ENCODE peak calls at places on chromosomes 5 and 9, in seven cellular contexts. M is neural crest cell, Q is NCI-H345, N is astrocyte of the spinal cord, G is mesendoderm, O is Caco-2, T is fibroblast of mammary gland. W is an unnamed sample.

GRCh38 chr9:123389070-123389469 is 33.1 kb downstream of the CRB2 start:
- DNase-seq in G (no peak), O (no peak), Q (no peak), M (no peak), T (no peak), N (no peak), W (no peak)

GRCh38 chr9:16871358-16872151 is 1.1 kb upstream of the BNC2 start:
- DNase-seq in M (peak; percentile 38), G (peak; percentile 74), T (peak; percentile 91), Q (no peak), O (no peak), N (peak; percentile 89), W (no peak)

GRCh38 chr9:93464395-93464794 is 11.0 kb upstream of the FAM120AOS start:
- DNase-seq in N (no peak), Q (no peak), M (no peak), T (no peak), O (no peak), G (no peak), W (peak; percentile 4)

GRCh38 chr5:157708866-157709265 is 22.4 kb upstream of the THG1L start:
- DNase-seq in O (no peak), G (no peak), T (no peak), M (no peak), Q (no peak), N (peak; percentile 48), W (no peak)

GRCh38 chr5:159975462-159976019 is 33.4 kb upstream of the TTC1 start:
- DNase-seq in Q (no peak), G (peak; percentile 60), O (no peak), M (no peak), N (peak; percentile 98), T (peak; percentile 89), W (no peak)

GRCh38 chr5:143249851-143250250 is 153.6 kb downstream of the NR3C1 start:
- DNase-seq in M (no peak), T (no peak), G (no peak), O (no peak), N (no peak), Q (no peak), W (no peak)

GRCh38 chr9:107750741-107751521 is 261.4 kb upstream of the KLF4 start:
- DNase-seq in G (no peak), O (no peak), M (no peak), Q (no peak), T (peak; percentile 100), N (peak; percentile 99), W (peak; percentile 72)

GRCh38 chr9:128146591-128147120 is 2.6 kb upstream of the LCN2 start:
- DNase-seq in O (peak; percentile 25), M (no peak), Q (no peak), N (no peak), T (no peak), G (no peak), W (no peak)

GRCh38 chr9:108297025-108297424 is 558.8 kb downstream of the ACTL7B start:
- DNase-seq in G (no peak), O (no peak), Q (no peak), T (peak; percentile 99), N (peak; percentile 86), M (no peak), W (no peak)

GRCh38 chr5:156402387-156402921 is 75.5 kb downstream of the SGCD start:
- DNase-seq in O (no peak), N (no peak), M (no peak), Q (no peak), G (peak; percentile 83), T (no peak), W (no peak)

GRCh38 chr5:161751265-161751664 is 65.7 kb downstream of the GABRA6 start:
- DNase-seq in N (no peak), Q (no peak), O (no peak), G (peak; percentile 48), T (no peak), M (no peak), W (no peak)

GRCh38 chr9:86407022-86407421 is 52.8 kb upstream of the TUT7 start:
- DNase-seq in Q (no peak), G (peak; percentile 64), T (peak; percentile 85), N (peak; percentile 67), M (no peak), O (peak; percentile 33), W (no peak)

GRCh38 chr5:172795401-172795977 is 24.5 kb upstream of the DUSP1 start:
- DNase-seq in G (peak; percentile 60), M (no peak), N (peak; percentile 98), T (peak; percentile 100), Q (no peak), O (no peak), W (no peak)

GRCh38 chr9:23556459-23556858 is 269.6 kb downstream of the ELAVL2 start:
- DNase-seq in T (no peak), Q (no peak), M (no peak), O (no peak), N (peak; percentile 9), G (no peak), W (no peak)

GRCh38 chr5:153496835-153497234 is 6.4 kb downstream of the GRIA1 start:
- DNase-seq in O (no peak), T (peak; percentile 56), G (peak; percentile 68), Q (peak; percentile 23), M (no peak), N (peak; percentile 62), W (peak; percentile 12)

GRCh38 chr9:16960084-16960483 is 89.6 kb upstream of the BNC2 start:
- DNase-seq in Q (no peak), M (no peak), O (no peak), G (no peak), N (peak; percentile 38), T (peak; percentile 73), W (no peak)

GRCh38 chr9:70412678-70413426 is 1.6 kb downstream of the KLF9 start:
- DNase-seq in T (peak; percentile 74), O (no peak), N (peak; percentile 79), M (no peak), G (peak; percentile 22), Q (peak; percentile 70), W (peak; percentile 38)

GRCh38 chr5:122726990-122727616 is 47.8 kb upstream of the SNX2 start:
- DNase-seq in Q (no peak), O (no peak), N (peak; percentile 76), M (no peak), G (no peak), T (peak; percentile 57), W (peak; percentile 8)

GRCh38 chr9:10059044-10059443 is 553.8 kb downstream of the PTPRD start:
- DNase-seq in M (no peak), T (peak; percentile 74), Q (no peak), N (peak; percentile 12), O (no peak), G (peak; percentile 36), W (no peak)

GRCh38 chr9:37348917-37349316 is 73.6 kb upstream of the GRHPR start:
- DNase-seq in N (no peak), T (no peak), G (no peak), M (no peak), Q (peak; percentile 5), O (no peak), W (no peak)

GRCh38 chr9:7125231-7125630 is 367.5 kb downstream of the KDM4C start:
- DNase-seq in G (no peak), Q (no peak), N (no peak), O (no peak), T (no peak), M (no peak), W (no peak)

GRCh38 chr9:2109066-2109650 is 94.0 kb downstream of the SMARCA2 start:
- DNase-seq in Q (no peak), T (peak; percentile 18), O (no peak), G (no peak), N (peak; percentile 70), M (no peak), W (no peak)

GRCh38 chr5:58060971-58061370 is 398.9 kb downstream of the PLK2 start:
- DNase-seq in T (peak; percentile 76), M (no peak), N (peak; percentile 8), Q (no peak), G (no peak), O (no peak), W (no peak)

GRCh38 chr5:68419637-68420452 is 204.3 kb downstream of the PIK3R1 start:
- DNase-seq in O (no peak), T (peak; percentile 88), M (no peak), Q (no peak), G (no peak), N (peak; percentile 44), W (peak; percentile 41)

GRCh38 chr5:17222679-17223078 is 5.2 kb downstream of the BASP1 start:
- DNase-seq in T (peak; percentile 37), N (peak; percentile 41), G (no peak), Q (no peak), O (no peak), M (no peak), W (no peak)

GRCh38 chr5:52674815-52675545 is 112.7 kb upstream of the ITGA1 start:
- DNase-seq in M (no peak), N (peak; percentile 72), O (no peak), T (peak; percentile 96), Q (no peak), G (no peak), W (peak; percentile 29)

GRCh38 chr5:96781734-96782064 is 26.0 kb downstream of the ERAP1 start:
- DNase-seq in M (no peak), O (no peak), N (no peak), G (no peak), T (no peak), Q (no peak), W (no peak)

GRCh38 chr9:127854169-127854833 is at the start of gene ENG:
- DNase-seq in G (peak; percentile 71), N (peak; percentile 56), M (peak; percentile 30), T (peak; percentile 48), O (no peak), Q (no peak), W (no peak)

GRCh38 chr5:135534609-135535419 is 950 bp downstream of the NEUROG1 start:
- DNase-seq in G (peak; percentile 71), M (peak; percentile 43), Q (peak; percentile 8), N (no peak), T (peak; percentile 7), O (no peak), W (no peak)

GRCh38 chr5:147245381-147246055 is 10.7 kb downstream of the STK32A start:
- DNase-seq in M (no peak), O (no peak), T (no peak), G (no peak), Q (no peak), N (no peak), W (no peak)

GRCh38 chr9:136526625-136527066 is 19.2 kb downstream of the NOTCH1 start:
- DNase-seq in N (no peak), O (peak; percentile 72), M (no peak), Q (peak; percentile 71), T (no peak), G (peak; percentile 50), W (no peak)

GRCh38 chr9:127305450-127306226 is 41.1 kb downstream of the GARNL3 start:
- DNase-seq in M (no peak), N (no peak), Q (no peak), G (peak; percentile 35), O (no peak), T (no peak), W (no peak)

GRCh38 chr9:136438548-136438908 is 1.1 kb downstream of the INPP5E start:
- DNase-seq in O (no peak), G (peak; percentile 48), T (no peak), M (peak; percentile 18), Q (no peak), N (peak; percentile 3), W (no peak)

GRCh38 chr5:11046160-11046559 is 285.1 kb upstream of the DAP start:
- DNase-seq in M (no peak), N (no peak), Q (no peak), T (peak; percentile 6), G (peak; percentile 76), O (no peak), W (no peak)

GRCh38 chr9:126456802-126457547 is 130.3 kb downstream of the MVB12B start:
- DNase-seq in T (no peak), M (no peak), O (no peak), Q (no peak), N (no peak), G (no peak), W (no peak)

GRCh38 chr9:123339666-123340414 is 16.2 kb upstream of the CRB2 start:
- DNase-seq in O (no peak), M (no peak), N (no peak), Q (no peak), G (peak; percentile 54), T (no peak), W (no peak)

GRCh38 chr5:133404724-133405123 is 207.6 kb downstream of the FSTL4 start:
- DNase-seq in G (peak; percentile 63), Q (no peak), N (no peak), O (no peak), M (no peak), T (peak; percentile 22), W (no peak)

GRCh38 chr5:146388418-146388817 is 49.8 kb downstream of the POU4F3 start:
- DNase-seq in Q (no peak), T (peak; percentile 18), N (peak; percentile 54), M (no peak), G (no peak), O (no peak), W (no peak)

W was measured in LoVo.